ENCODE peak calls at places on chromosomes 2 and 18, in nine cellular contexts. N is HT1080; Z is NCI-H774; W is cardiac septum; V is activated T-cell treated with anti-CD3 and anti-CD28 coated beads, Interleukin-2, amount 50 U/mL, for 4 hours; A is activated CD4-positive, alpha-beta T cell treated with anti-CD3 and anti-CD28 coated beads for 36 hours; Y is NCI-H345; C is activated CD8-positive, alpha-beta T cell treated with anti-CD3 and anti-CD28 coated beads for 36 hours; M is kidney glomerular epithelial cell. O is an unnamed sample.

GRCh38 chr2:14903709-14904374 is 271.3 kb downstream of the LRATD1 start:
- DNase-seq in N (peak), Z (no peak), W (no peak), V (peak), A (peak), Y (peak), C (peak), M (no peak), O (peak)

GRCh38 chr2:113105047-113105446 is 22.4 kb upstream of the IL1RN start:
- DNase-seq in N (peak), Z (no peak), W (no peak), V (peak), A (peak), Y (no peak), C (peak), M (no peak), O (no peak)

GRCh38 chr2:232278534-232278933 is 100.0 kb upstream of the ALPP start:
- DNase-seq in N (no peak), Z (no peak), W (no peak), V (no peak), A (no peak), Y (no peak), C (no peak), M (no peak), O (no peak)

GRCh38 chr18:77062518-77063003 is 70.0 kb downstream of the MBP start:
- DNase-seq in N (no peak), Z (no peak), W (no peak), V (peak), A (peak), Y (no peak), C (peak), M (peak), O (no peak)

GRCh38 chr2:128585706-128586105 is 267.0 kb upstream of the HS6ST1 start:
- DNase-seq in N (peak), Z (no peak), W (no peak), V (no peak), A (no peak), Y (no peak), C (no peak), M (peak), O (no peak)

GRCh38 chr18:79548077-79548450 is 131.5 kb upstream of the CTDP1 start:
- DNase-seq in N (no peak), Z (no peak), W (peak), V (no peak), A (no peak), Y (no peak), C (no peak), M (no peak), O (no peak)

GRCh38 chr2:122706757-122707223 is 951.3 kb downstream of the TSN start:
- DNase-seq in N (no peak), Z (no peak), W (no peak), V (no peak), A (no peak), Y (no peak), C (no peak), M (peak), O (no peak)

GRCh38 chr18:79493211-79493800 is 97.6 kb downstream of the NFATC1 start:
- DNase-seq in N (no peak), Z (no peak), W (peak), V (no peak), A (no peak), Y (no peak), C (no peak), M (no peak), O (no peak)

GRCh38 chr2:200763422-200763821 is 48.3 kb upstream of the BZW1 start:
- DNase-seq in N (no peak), Z (no peak), W (no peak), V (no peak), A (no peak), Y (no peak), C (no peak), M (no peak), O (no peak)

GRCh38 chr2:152452256-152452973 is 117.4 kb downstream of the FMNL2 start:
- DNase-seq in N (no peak), Z (no peak), W (no peak), V (no peak), A (no peak), Y (no peak), C (no peak), M (no peak), O (no peak)

GRCh38 chr18:44789704-44790103 is 109.0 kb downstream of the SETBP1 start:
- DNase-seq in N (no peak), Z (no peak), W (no peak), V (no peak), A (no peak), Y (no peak), C (no peak), M (peak), O (peak)

GRCh38 chr2:127597984-127598380 is 48.0 kb upstream of the GPR17 start:
- DNase-seq in N (peak), Z (no peak), W (no peak), V (no peak), A (peak), Y (no peak), C (no peak), M (no peak), O (no peak)

GRCh38 chr18:32440478-32440877 is 30.2 kb downstream of the GAREM1 start:
- DNase-seq in N (no peak), Z (no peak), W (no peak), V (no peak), A (no peak), Y (no peak), C (no peak), M (no peak), O (no peak)

GRCh38 chr2:12759248-12759647 is 42.5 kb downstream of the TRIB2 start:
- DNase-seq in N (peak), Z (no peak), W (no peak), V (no peak), A (no peak), Y (no peak), C (no peak), M (peak), O (no peak)

GRCh38 chr2:12091201-12091806 is 344.9 kb downstream of the LPIN1 start:
- DNase-seq in N (peak), Z (no peak), W (no peak), V (no peak), A (no peak), Y (no peak), C (no peak), M (no peak), O (no peak)

GRCh38 chr18:37419866-37420265 is 145.7 kb downstream of the CELF4 start:
- DNase-seq in N (no peak), Z (no peak), W (no peak), V (no peak), A (no peak), Y (no peak), C (no peak), M (no peak), O (no peak)

GRCh38 chr2:75136001-75136400 is 63.3 kb downstream of the TACR1 start:
- DNase-seq in N (no peak), Z (no peak), W (no peak), V (no peak), A (no peak), Y (no peak), C (no peak), M (no peak), O (no peak)

O was measured in Caco-2.